ENCODE peak calls at places on chromosomes 3 and 15, in eight cellular contexts. One of them, this sample, is unnamed. For H3K4me1, the result is how much of the 10 kb centered on the place peaks cover.

GRCh38 chr3:26915208-26915607 is 292.6 kb downstream of the LRRC3B start:
- DNase-seq in HCT116: no peak
- DNase-seq in psoas muscle: no peak
- DNase-seq in heart left ventricle: no peak
- DNase-seq in small intestine: no peak
- DNase-seq in tibial nerve: no peak
- DNase-seq in keratinocyte: no peak
- DNase-seq in A549: no peak
- DNase-seq in this sample: no peak

GRCh38 chr3:60588806-60589205 is 662.4 kb downstream of the FHIT start:
- DNase-seq in HCT116: peak
- DNase-seq in psoas muscle: no peak
- DNase-seq in heart left ventricle: no peak
- DNase-seq in small intestine: no peak
- DNase-seq in tibial nerve: no peak
- DNase-seq in keratinocyte: peak
- DNase-seq in A549: no peak
- DNase-seq in this sample: no peak

GRCh38 chr15:100115711-100116090 is 226.1 kb downstream of the ADAMTS17 start:
- DNase-seq in HCT116: no peak
- DNase-seq in psoas muscle: peak
- DNase-seq in heart left ventricle: peak
- DNase-seq in small intestine: no peak
- DNase-seq in tibial nerve: no peak
- DNase-seq in keratinocyte: peak
- DNase-seq in A549: no peak
- DNase-seq in this sample: no peak

GRCh38 chr3:52310861-52311566 is 5.1 kb upstream of the DNAH1 start:
- DNase-seq in HCT116: no peak
- DNase-seq in psoas muscle: no peak
- DNase-seq in heart left ventricle: no peak
- DNase-seq in small intestine: no peak
- DNase-seq in tibial nerve: no peak
- DNase-seq in keratinocyte: no peak
- DNase-seq in A549: no peak
- DNase-seq in this sample: no peak

GRCh38 chr3:140319801-140320200 is 358.1 kb upstream of the TRIM42 start:
- DNase-seq in HCT116: no peak
- DNase-seq in psoas muscle: no peak
- DNase-seq in heart left ventricle: no peak
- DNase-seq in small intestine: no peak
- DNase-seq in tibial nerve: no peak
- DNase-seq in keratinocyte: no peak
- DNase-seq in A549: no peak
- DNase-seq in this sample: no peak

GRCh38 chr3:42572278-42572677 is 9.5 kb downstream of the SEC22C start:
- DNase-seq in HCT116: peak
- DNase-seq in psoas muscle: no peak
- DNase-seq in heart left ventricle: no peak
- DNase-seq in small intestine: peak
- DNase-seq in tibial nerve: no peak
- DNase-seq in keratinocyte: no peak
- DNase-seq in A549: peak
- DNase-seq in this sample: no peak

GRCh38 chr3:29265673-29266072 is 15.2 kb upstream of the RBMS3 start:
- DNase-seq in HCT116: no peak
- DNase-seq in psoas muscle: no peak
- DNase-seq in heart left ventricle: no peak
- DNase-seq in small intestine: no peak
- DNase-seq in tibial nerve: no peak
- DNase-seq in keratinocyte: no peak
- DNase-seq in A549: no peak
- DNase-seq in this sample: no peak

GRCh38 chr15:77393471-77393840 is 26.4 kb downstream of the PEAK1 start:
- DNase-seq in HCT116: no peak
- DNase-seq in psoas muscle: no peak
- DNase-seq in heart left ventricle: no peak
- DNase-seq in small intestine: no peak
- DNase-seq in tibial nerve: no peak
- DNase-seq in keratinocyte: no peak
- DNase-seq in A549: no peak
- DNase-seq in this sample: no peak

GRCh38 chr3:100041328-100041749 is 73.0 kb downstream of the FILIP1L start:
- DNase-seq in HCT116: peak
- DNase-seq in psoas muscle: no peak
- DNase-seq in heart left ventricle: no peak
- DNase-seq in small intestine: no peak
- DNase-seq in tibial nerve: no peak
- DNase-seq in keratinocyte: no peak
- DNase-seq in A549: no peak
- DNase-seq in this sample: no peak

GRCh38 chr15:66707310-66708160 is 5.5 kb downstream of the SMAD6 start:
- DNase-seq in HCT116: no peak
- DNase-seq in psoas muscle: no peak
- DNase-seq in heart left ventricle: peak
- DNase-seq in small intestine: peak
- DNase-seq in tibial nerve: no peak
- DNase-seq in keratinocyte: no peak
- DNase-seq in A549: peak
- DNase-seq in this sample: no peak

GRCh38 chr15:42504631-42505030 is 9.2 kb downstream of the SNAP23 start:
- DNase-seq in HCT116: no peak
- DNase-seq in psoas muscle: no peak
- DNase-seq in heart left ventricle: no peak
- DNase-seq in small intestine: no peak
- DNase-seq in tibial nerve: no peak
- DNase-seq in keratinocyte: no peak
- DNase-seq in A549: no peak
- DNase-seq in this sample: no peak

GRCh38 chr3:72821170-72821781 is 27.0 kb downstream of the SHQ1 start:
- DNase-seq in HCT116: no peak
- DNase-seq in psoas muscle: no peak
- DNase-seq in heart left ventricle: peak
- DNase-seq in small intestine: peak
- DNase-seq in tibial nerve: no peak
- DNase-seq in keratinocyte: no peak
- DNase-seq in A549: no peak
- DNase-seq in this sample: peak

GRCh38 chr15:61051570-61052031 is 177.5 kb downstream of the RORA start:
- DNase-seq in HCT116: no peak
- DNase-seq in psoas muscle: peak
- DNase-seq in heart left ventricle: peak
- DNase-seq in small intestine: peak
- DNase-seq in tibial nerve: peak
- DNase-seq in keratinocyte: no peak
- DNase-seq in A549: peak
- DNase-seq in this sample: no peak

GRCh38 chr15:67744331-67745058 is 80.8 kb upstream of the SKOR1 start:
- DNase-seq in HCT116: no peak
- DNase-seq in psoas muscle: no peak
- DNase-seq in heart left ventricle: no peak
- DNase-seq in small intestine: no peak
- DNase-seq in tibial nerve: no peak
- DNase-seq in keratinocyte: no peak
- DNase-seq in A549: no peak
- DNase-seq in this sample: no peak

GRCh38 chr15:70722266-70723123 is 40.9 kb downstream of the UACA start:
- DNase-seq in HCT116: peak
- DNase-seq in psoas muscle: no peak
- DNase-seq in heart left ventricle: no peak
- DNase-seq in small intestine: peak
- DNase-seq in tibial nerve: no peak
- DNase-seq in keratinocyte: no peak
- DNase-seq in A549: peak
- DNase-seq in this sample: peak

DNA sequence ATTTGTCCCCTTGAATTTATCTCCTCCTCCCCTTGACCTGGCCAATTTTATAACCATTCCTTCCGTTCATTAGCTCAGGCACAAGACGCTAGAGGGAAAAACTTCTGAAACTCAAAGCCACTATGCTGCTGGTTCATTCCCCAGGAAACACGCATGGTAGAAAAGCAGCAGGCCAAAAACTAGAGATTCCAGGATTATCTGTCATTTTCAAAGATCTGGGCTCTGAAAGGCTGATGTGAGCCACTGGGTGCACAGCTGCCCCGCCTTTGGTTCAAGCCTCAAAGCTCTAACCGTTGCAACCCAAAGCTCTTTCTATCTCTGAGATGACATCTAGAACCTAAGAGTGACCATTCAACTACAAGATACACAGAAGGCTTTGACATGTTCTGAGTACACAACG is 6.1 kb downstream of the ANP32A start:
- DNase-seq in HCT116: no peak
- DNase-seq in psoas muscle: no peak
- DNase-seq in heart left ventricle: no peak
- DNase-seq in small intestine: no peak
- DNase-seq in tibial nerve: no peak
- DNase-seq in keratinocyte: no peak
- DNase-seq in A549: no peak
- DNase-seq in this sample: no peak
- H3K4me1 ChIP-seq in HCT116: under half
- H3K4me1 ChIP-seq in psoas muscle: half or more
- H3K4me1 ChIP-seq in heart left ventricle: half or more
- H3K4me1 ChIP-seq in small intestine: under half
- H3K4me1 ChIP-seq in tibial nerve: under half
- H3K4me1 ChIP-seq in keratinocyte: under half
- H3K4me1 ChIP-seq in A549: under half
- H3K4me1 ChIP-seq in this sample: under half

GRCh38 chr15:93063292-93063671 is 25.7 kb downstream of the RGMA start:
- DNase-seq in HCT116: no peak
- DNase-seq in psoas muscle: no peak
- DNase-seq in heart left ventricle: no peak
- DNase-seq in small intestine: no peak
- DNase-seq in tibial nerve: no peak
- DNase-seq in keratinocyte: peak
- DNase-seq in A549: no peak
- DNase-seq in this sample: no peak

GRCh38 chr15:93066103-93066725 is 22.8 kb downstream of the RGMA start:
- DNase-seq in HCT116: no peak
- DNase-seq in psoas muscle: peak
- DNase-seq in heart left ventricle: no peak
- DNase-seq in small intestine: no peak
- DNase-seq in tibial nerve: no peak
- DNase-seq in keratinocyte: no peak
- DNase-seq in A549: no peak
- DNase-seq in this sample: no peak

GRCh38 chr15:93066834-93067648 is 22.0 kb downstream of the RGMA start:
- DNase-seq in HCT116: no peak
- DNase-seq in psoas muscle: no peak
- DNase-seq in heart left ventricle: no peak
- DNase-seq in small intestine: no peak
- DNase-seq in tibial nerve: no peak
- DNase-seq in keratinocyte: no peak
- DNase-seq in A549: no peak
- DNase-seq in this sample: no peak

GRCh38 chr15:93065641-93066045 is 23.4 kb downstream of the RGMA start:
- DNase-seq in HCT116: no peak
- DNase-seq in psoas muscle: no peak
- DNase-seq in heart left ventricle: no peak
- DNase-seq in small intestine: no peak
- DNase-seq in tibial nerve: no peak
- DNase-seq in keratinocyte: no peak
- DNase-seq in A549: no peak
- DNase-seq in this sample: no peak

DNA sequence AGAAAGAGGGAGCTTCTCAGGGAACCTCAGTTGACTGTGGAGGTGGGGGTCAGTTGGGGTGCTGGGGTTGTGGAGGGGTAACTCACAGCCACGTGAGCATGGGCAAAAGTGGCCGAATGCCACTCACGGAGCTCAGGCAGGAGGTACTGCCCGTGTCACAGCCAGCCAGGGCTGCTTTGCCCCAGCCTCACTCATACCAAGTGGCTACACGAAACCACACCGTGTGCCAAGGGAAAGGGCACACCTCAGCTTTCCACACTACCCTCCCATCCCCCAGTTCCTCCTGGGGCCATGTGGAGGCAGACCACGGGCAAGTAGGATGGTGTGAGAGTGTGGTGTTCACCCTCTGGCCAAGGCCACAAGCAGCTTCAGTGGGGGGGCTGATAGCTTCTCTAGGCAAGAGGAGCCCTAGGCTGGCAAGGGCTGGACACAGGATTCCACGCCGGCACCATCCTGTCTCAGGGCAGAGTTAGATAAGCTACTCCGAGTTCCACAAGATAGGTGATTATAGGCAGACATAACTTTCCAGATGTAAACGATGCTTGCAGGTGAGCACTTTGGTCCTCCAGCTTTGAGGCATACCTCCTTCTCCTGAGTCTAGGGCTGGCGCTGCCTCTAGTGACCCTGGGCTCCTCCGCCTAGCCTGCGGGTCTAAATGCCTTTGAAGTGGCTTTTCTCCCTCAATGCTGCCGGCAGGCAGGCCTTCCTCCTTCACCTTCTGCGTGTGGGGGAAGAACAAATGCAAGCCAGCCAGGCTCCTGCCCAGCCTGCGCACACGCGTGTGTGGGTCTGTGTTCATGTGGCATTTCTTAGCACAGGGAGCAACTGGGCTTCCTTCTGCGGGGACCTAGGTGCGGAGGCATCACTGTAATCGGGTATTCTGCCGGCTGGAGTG is 25.0 kb downstream of the RGMA start:
- DNase-seq in HCT116: no peak
- DNase-seq in psoas muscle: no peak
- DNase-seq in heart left ventricle: no peak
- DNase-seq in small intestine: no peak
- DNase-seq in tibial nerve: no peak
- DNase-seq in keratinocyte: no peak
- DNase-seq in A549: no peak
- DNase-seq in this sample: no peak
- H3K4me1 ChIP-seq in HCT116: under half
- H3K4me1 ChIP-seq in psoas muscle: half or more
- H3K4me1 ChIP-seq in heart left ventricle: under half
- H3K4me1 ChIP-seq in small intestine: under half
- H3K4me1 ChIP-seq in tibial nerve: under half
- H3K4me1 ChIP-seq in keratinocyte: under half
- H3K4me1 ChIP-seq in A549: under half
- H3K4me1 ChIP-seq in this sample: under half

DNA sequence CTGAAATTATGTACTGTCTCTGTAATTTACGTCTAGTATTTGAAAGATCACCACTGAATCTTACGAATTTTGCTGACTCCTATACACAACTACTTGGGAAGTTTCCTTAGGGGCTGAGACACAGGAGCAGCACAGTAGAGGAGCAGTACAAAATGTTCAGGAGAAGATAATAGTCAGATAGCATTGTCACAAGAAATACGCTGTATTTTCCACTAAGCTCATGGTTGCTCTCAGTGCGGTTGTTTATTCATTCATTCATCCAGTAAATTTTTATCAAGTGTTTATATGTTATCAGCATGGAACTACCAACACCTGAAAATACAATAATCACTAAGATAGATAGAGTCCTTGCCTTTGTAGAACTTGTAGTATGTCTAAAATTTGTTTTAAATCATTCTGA is 34.5 kb downstream of the ALCAM start:
- DNase-seq in HCT116: no peak
- DNase-seq in psoas muscle: no peak
- DNase-seq in heart left ventricle: no peak
- DNase-seq in small intestine: no peak
- DNase-seq in tibial nerve: no peak
- DNase-seq in keratinocyte: no peak
- DNase-seq in A549: no peak
- DNase-seq in this sample: no peak
- H3K4me1 ChIP-seq in HCT116: half or more
- H3K4me1 ChIP-seq in psoas muscle: under half
- H3K4me1 ChIP-seq in heart left ventricle: under half
- H3K4me1 ChIP-seq in small intestine: under half
- H3K4me1 ChIP-seq in tibial nerve: under half
- H3K4me1 ChIP-seq in keratinocyte: under half
- H3K4me1 ChIP-seq in A549: half or more
- H3K4me1 ChIP-seq in this sample: under half

GRCh38 chr3:50568947-50569749 is at the start of gene HEMK1:
- DNase-seq in HCT116: peak
- DNase-seq in psoas muscle: peak
- DNase-seq in heart left ventricle: peak
- DNase-seq in small intestine: peak
- DNase-seq in tibial nerve: peak
- DNase-seq in keratinocyte: peak
- DNase-seq in A549: peak
- DNase-seq in this sample: peak
- H3K4me1 ChIP-seq in HCT116: under half
- H3K4me1 ChIP-seq in psoas muscle: under half
- H3K4me1 ChIP-seq in heart left ventricle: half or more
- H3K4me1 ChIP-seq in small intestine: under half
- H3K4me1 ChIP-seq in tibial nerve: under half
- H3K4me1 ChIP-seq in keratinocyte: under half
- H3K4me1 ChIP-seq in A549: under half
- H3K4me1 ChIP-seq in this sample: under half